ENCODE peak calls at places on chromosomes 1 and 21, in four cellular contexts. One of them, this sample, is unnamed. For H3K4me1 and H3K9me3, the result is how much of the 10 kb centered on the place peaks cover.

GRCh38 chr1:172308577-172308976 is 111.9 kb upstream of the C1orf105 start:
- DNase-seq in vagina: no peak
- DNase-seq in fibroblast of lung: no peak
- DNase-seq in CD8-positive, alpha-beta T cell: no peak
- DNase-seq in this sample: no peak

GRCh38 chr1:225942574-225942973 is 1.6 kb upstream of the LEFTY2 start:
- DNase-seq in CD8-positive, alpha-beta T cell: no peak
- DNase-seq in vagina: no peak
- DNase-seq in fibroblast of lung: no peak
- DNase-seq in this sample: no peak

GRCh38 chr1:93061895-93062792 is 16.9 kb upstream of the MTF2 start:
- DNase-seq in fibroblast of lung: peak
- DNase-seq in vagina: no peak
- DNase-seq in CD8-positive, alpha-beta T cell: peak
- DNase-seq in this sample: peak

GRCh38 chr1:35568975-35569395 is 4.1 kb upstream of the TFAP2E start:
- DNase-seq in fibroblast of lung: peak
- DNase-seq in CD8-positive, alpha-beta T cell: peak
- DNase-seq in vagina: no peak
- DNase-seq in this sample: peak

GRCh38 chr1:57797084-57797483 is 373.2 kb upstream of the DAB1 start:
- DNase-seq in CD8-positive, alpha-beta T cell: no peak
- DNase-seq in vagina: no peak
- DNase-seq in fibroblast of lung: no peak
- DNase-seq in this sample: no peak

GRCh38 chr1:154557939-154558609 is 388 bp downstream of the UBE2Q1 start:
- DNase-seq in CD8-positive, alpha-beta T cell: peak
- DNase-seq in vagina: peak
- DNase-seq in fibroblast of lung: peak
- DNase-seq in this sample: peak

GRCh38 chr1:228000836-228001563 is 5.8 kb upstream of the WNT3A start:
- DNase-seq in CD8-positive, alpha-beta T cell: no peak
- DNase-seq in fibroblast of lung: no peak
- DNase-seq in vagina: no peak
- DNase-seq in this sample: no peak

GRCh38 chr1:112797221-112797620 is 82.1 kb upstream of the PPM1J start:
- DNase-seq in fibroblast of lung: peak
- DNase-seq in CD8-positive, alpha-beta T cell: no peak
- DNase-seq in vagina: no peak
- DNase-seq in this sample: no peak

GRCh38 chr1:25615563-25616079 is 970 bp upstream of the MAN1C1 start:
- DNase-seq in vagina: no peak
- DNase-seq in fibroblast of lung: no peak
- DNase-seq in CD8-positive, alpha-beta T cell: no peak
- DNase-seq in this sample: no peak

GRCh38 chr1:27632387-27633297 is 2.3 kb downstream of the FGR start:
- DNase-seq in fibroblast of lung: no peak
- DNase-seq in CD8-positive, alpha-beta T cell: no peak
- DNase-seq in vagina: no peak
- DNase-seq in this sample: peak

GRCh38 chr1:54965624-54966340 is 14.6 kb upstream of the TMEM61 start:
- DNase-seq in vagina: no peak
- DNase-seq in CD8-positive, alpha-beta T cell: no peak
- DNase-seq in fibroblast of lung: peak
- DNase-seq in this sample: no peak

GRCh38 chr1:172390620-172391491 is 29.6 kb upstream of the C1orf105 start:
- DNase-seq in CD8-positive, alpha-beta T cell: no peak
- DNase-seq in vagina: no peak
- DNase-seq in fibroblast of lung: no peak
- DNase-seq in this sample: no peak

GRCh38 chr1:149977345-149977744 is 33.2 kb downstream of the OTUD7B start:
- DNase-seq in vagina: no peak
- DNase-seq in CD8-positive, alpha-beta T cell: no peak
- DNase-seq in fibroblast of lung: no peak
- DNase-seq in this sample: no peak

GRCh38 chr1:84377480-84378095 is 20.7 kb upstream of the DNASE2B start:
- DNase-seq in vagina: no peak
- DNase-seq in fibroblast of lung: peak
- DNase-seq in CD8-positive, alpha-beta T cell: no peak
- DNase-seq in this sample: no peak

GRCh38 chr1:20974069-20974468 is 187.0 kb upstream of the HP1BP3 start:
- DNase-seq in CD8-positive, alpha-beta T cell: no peak
- DNase-seq in vagina: no peak
- DNase-seq in fibroblast of lung: peak
- DNase-seq in this sample: no peak

GRCh38 chr1:234515411-234515810 is 36.4 kb upstream of the TARBP1 start:
- DNase-seq in fibroblast of lung: peak
- DNase-seq in vagina: no peak
- DNase-seq in CD8-positive, alpha-beta T cell: no peak
- DNase-seq in this sample: no peak

DNA sequence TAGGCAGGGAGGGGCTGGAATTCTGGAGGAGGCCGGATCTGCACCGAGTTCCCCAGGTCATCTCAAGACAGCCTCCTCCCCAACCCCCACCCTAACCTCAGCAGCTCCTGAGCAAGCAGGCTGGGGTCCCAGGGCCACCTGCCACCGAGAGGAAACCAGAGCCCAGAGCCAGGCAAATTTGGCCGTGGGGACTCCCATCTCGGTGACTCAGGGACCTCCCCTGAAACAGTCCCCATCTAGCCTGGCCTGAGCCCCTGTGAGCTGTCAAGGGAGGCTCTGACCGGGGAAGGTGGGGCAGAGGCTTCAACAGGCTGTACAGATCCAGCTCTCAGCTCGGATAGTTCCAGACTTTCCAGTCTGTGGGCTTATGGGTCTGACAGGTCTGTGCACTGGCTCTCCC is 25.8 kb downstream of the MATN1 start:
- DNase-seq in fibroblast of lung: no peak
- DNase-seq in CD8-positive, alpha-beta T cell: no peak
- DNase-seq in vagina: no peak
- DNase-seq in this sample: no peak
- H3K4me1 ChIP-seq in fibroblast of lung: under half
- H3K4me1 ChIP-seq in CD8-positive, alpha-beta T cell: under half
- H3K4me1 ChIP-seq in vagina: half or more
- H3K4me1 ChIP-seq in this sample: under half

DNA sequence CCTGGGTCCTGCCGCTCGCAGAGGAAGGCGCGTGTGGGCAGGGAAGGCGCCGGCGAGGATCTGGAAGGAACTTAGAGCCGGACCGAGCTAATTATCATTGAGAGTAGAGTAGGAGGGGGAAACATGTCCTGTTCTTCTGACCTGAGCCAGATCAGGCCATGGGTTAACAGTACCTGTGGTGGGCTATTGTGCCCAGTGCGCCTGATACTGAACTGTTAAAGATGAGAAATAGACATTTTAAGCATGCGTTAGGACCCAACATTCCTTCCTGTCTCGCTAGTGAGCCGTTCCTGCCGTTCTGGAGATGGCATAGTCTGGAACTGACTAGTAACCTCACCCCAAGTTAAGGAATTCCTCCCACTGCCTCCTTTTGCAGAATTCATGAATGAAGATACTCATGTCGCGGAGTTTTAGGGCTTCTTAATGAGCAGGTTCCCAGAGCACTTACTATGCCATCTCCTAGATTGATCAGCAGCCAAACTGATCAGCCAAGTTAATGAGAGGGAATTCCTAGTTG is 870 bp downstream of the STRIP1 start:
- DNase-seq in vagina: no peak
- DNase-seq in CD8-positive, alpha-beta T cell: no peak
- DNase-seq in fibroblast of lung: peak
- DNase-seq in this sample: no peak
- H3K27ac ChIP-seq in vagina: peak
- H3K27ac ChIP-seq in CD8-positive, alpha-beta T cell: peak
- H3K27ac ChIP-seq in fibroblast of lung: peak
- H3K27ac ChIP-seq in this sample: no peak

GRCh38 chr1:79896136-79896535 is 889.6 kb upstream of the ADGRL4 start:
- DNase-seq in vagina: no peak
- DNase-seq in CD8-positive, alpha-beta T cell: no peak
- DNase-seq in fibroblast of lung: no peak
- DNase-seq in this sample: no peak
- H3K9me3 ChIP-seq in vagina: under half
- H3K9me3 ChIP-seq in CD8-positive, alpha-beta T cell: under half
- H3K9me3 ChIP-seq in fibroblast of lung: under half
- H3K9me3 ChIP-seq in this sample: under half

GRCh38 chr1:3551290-3551678 is 60.0 kb downstream of the MEGF6 start:
- DNase-seq in CD8-positive, alpha-beta T cell: no peak
- DNase-seq in vagina: no peak
- DNase-seq in fibroblast of lung: no peak
- DNase-seq in this sample: no peak

GRCh38 chr1:3550511-3551289 is 60.6 kb downstream of the MEGF6 start:
- DNase-seq in fibroblast of lung: no peak
- DNase-seq in CD8-positive, alpha-beta T cell: no peak
- DNase-seq in vagina: no peak
- DNase-seq in this sample: no peak

GRCh38 chr1:3548156-3548893 is 63.0 kb downstream of the MEGF6 start:
- DNase-seq in CD8-positive, alpha-beta T cell: no peak
- DNase-seq in vagina: no peak
- DNase-seq in fibroblast of lung: peak
- DNase-seq in this sample: no peak

GRCh38 chr1:3547055-3548005 is 64.0 kb downstream of the MEGF6 start:
- DNase-seq in vagina: no peak
- DNase-seq in CD8-positive, alpha-beta T cell: no peak
- DNase-seq in fibroblast of lung: no peak
- DNase-seq in this sample: no peak

GRCh38 chr1:3548895-3549294 is 62.4 kb downstream of the MEGF6 start:
- DNase-seq in CD8-positive, alpha-beta T cell: no peak
- DNase-seq in fibroblast of lung: no peak
- DNase-seq in vagina: no peak
- DNase-seq in this sample: no peak
- H3K4me1 ChIP-seq in CD8-positive, alpha-beta T cell: under half
- H3K4me1 ChIP-seq in fibroblast of lung: under half
- H3K4me1 ChIP-seq in vagina: under half
- H3K4me1 ChIP-seq in this sample: under half

GRCh38 chr1:158998037-158998780 is 11.5 kb upstream of the IFI16 start:
- DNase-seq in vagina: no peak
- DNase-seq in CD8-positive, alpha-beta T cell: no peak
- DNase-seq in fibroblast of lung: no peak
- DNase-seq in this sample: no peak
- H3K27ac ChIP-seq in vagina: peak
- H3K27ac ChIP-seq in CD8-positive, alpha-beta T cell: no peak
- H3K27ac ChIP-seq in fibroblast of lung: no peak
- H3K27ac ChIP-seq in this sample: no peak

GRCh38 chr21:27173052-27173451 is 206.2 kb upstream of the ADAMTS5 start:
- DNase-seq in CD8-positive, alpha-beta T cell: no peak
- DNase-seq in fibroblast of lung: no peak
- DNase-seq in vagina: no peak
- DNase-seq in this sample: no peak
- H3K9me3 ChIP-seq in CD8-positive, alpha-beta T cell: under half
- H3K9me3 ChIP-seq in fibroblast of lung: under half
- H3K9me3 ChIP-seq in vagina: under half
- H3K9me3 ChIP-seq in this sample: under half

DNA sequence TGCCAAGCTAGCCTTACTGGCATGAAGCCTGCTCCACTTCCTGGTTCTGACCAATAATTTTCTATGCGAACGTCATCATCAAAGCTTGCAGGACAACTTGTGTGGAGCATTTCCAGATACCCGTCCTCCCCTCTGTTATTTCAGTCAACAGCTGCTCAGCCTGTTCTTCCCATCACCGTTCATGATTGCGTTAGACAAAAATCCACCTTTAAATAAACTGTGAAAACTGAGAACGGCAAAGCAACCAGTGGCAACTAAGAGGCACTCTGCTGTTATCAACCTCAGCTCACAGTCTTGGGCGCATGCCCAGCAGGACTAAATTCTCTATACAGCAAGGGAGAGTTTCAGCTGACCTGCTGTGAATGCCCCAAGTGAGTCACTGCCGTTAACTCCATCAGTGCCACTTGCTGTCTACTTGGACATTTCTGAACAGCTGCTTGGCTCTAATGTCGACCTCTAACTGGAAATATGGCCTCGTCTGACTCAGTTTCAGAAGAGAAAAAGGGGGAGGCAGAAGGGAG is 207.4 kb upstream of the RUNX1 start:
- DNase-seq in fibroblast of lung: peak
- DNase-seq in vagina: peak
- DNase-seq in CD8-positive, alpha-beta T cell: no peak
- DNase-seq in this sample: peak
- H3K4me1 ChIP-seq in fibroblast of lung: under half
- H3K4me1 ChIP-seq in vagina: under half
- H3K4me1 ChIP-seq in CD8-positive, alpha-beta T cell: under half
- H3K4me1 ChIP-seq in this sample: under half